ENCODE peak calls at places on chromosomes 13 and 19, in six cellular contexts. P is effector memory CD4-positive, alpha-beta T cell; L is suprapubic skin; H is GM23248; T is body of pancreas; J is naive thymus-derived CD4-positive, alpha-beta T cell. G is an unnamed sample. For H3K36me3, the result is how much of the 10 kb centered on the place peaks cover.

GRCh38 chr19:11423804-11424318 is 4.7 kb upstream of the RGL3 start:
- DNase-seq in P (no peak), L (no peak), H (no peak), T (peak), J (no peak), G (no peak)

GRCh38 chr13:33016414-33017409 is at the start of gene KL:
- DNase-seq in P (no peak), L (peak), H (peak), T (peak), J (no peak), G (peak)

GRCh38 chr19:11480927-11481776 is at the start of gene ELAVL3:
- DNase-seq in P (no peak), L (no peak), H (no peak), T (no peak), J (no peak), G (no peak)

GRCh38 chr19:9674669-9675357 is at the start of gene ZNF562:
- DNase-seq in P (peak), L (peak), H (peak), T (peak), J (peak), G (peak)

GRCh38 chr19:57302727-57303401 is 17.4 kb upstream of the ZNF543 start:
- DNase-seq in P (no peak), L (no peak), H (no peak), T (no peak), J (no peak), G (no peak)

GRCh38 chr13:113655358-113656014 is 2.5 kb downstream of the ATP4B start:
- DNase-seq in P (no peak), L (no peak), H (no peak), T (peak), J (no peak), G (no peak)

GRCh38 chr13:72963762-72964161 is 95.0 kb upstream of the KLF5 start:
- DNase-seq in P (no peak), L (no peak), H (no peak), T (no peak), J (no peak), G (no peak)

GRCh38 chr13:113802090-113802531 is 43.1 kb downstream of the TMEM255B start:
- DNase-seq in P (no peak), L (peak), H (peak), T (no peak), J (no peak), G (peak)

GRCh38 chr19:14081797-14082674 is 3.5 kb downstream of the C19orf67 start:
- DNase-seq in P (no peak), L (no peak), H (peak), T (peak), J (no peak), G (peak)

GRCh38 chr13:41502676-41503075 is 45.3 kb downstream of the RGCC start:
- DNase-seq in P (no peak), L (no peak), H (no peak), T (no peak), J (peak), G (no peak)

GRCh38 chr19:45164577-45165335 is 4.0 kb upstream of the NKPD1 start:
- DNase-seq in P (peak), L (no peak), H (peak), T (peak), J (peak), G (peak)

GRCh38 chr13:28623782-28624706 is 34.9 kb upstream of the POMP start:
- DNase-seq in P (no peak), L (no peak), H (peak), T (no peak), J (no peak), G (no peak)

GRCh38 chr13:74450525-74450845 is 316.3 kb upstream of the KLF12 start:
- DNase-seq in P (no peak), L (no peak), H (no peak), T (no peak), J (no peak), G (no peak)

GRCh38 chr19:1132625-1133383 is 29.0 kb downstream of the GPX4 start:
- DNase-seq in P (peak), L (no peak), H (no peak), T (no peak), J (peak), G (no peak)

GRCh38 chr19:28543244-28543776 is 669.6 kb downstream of the UQCRFS1 start:
- DNase-seq in P (no peak), L (no peak), H (no peak), T (no peak), J (no peak), G (no peak)

GRCh38 chr13:44627441-44627840 is 51.3 kb upstream of the TSC22D1 start:
- DNase-seq in P (no peak), L (no peak), H (peak), T (no peak), J (no peak), G (no peak)

GRCh38 chr19:45156231-45156630 is 4.6 kb downstream of the NKPD1 start:
- DNase-seq in P (no peak), L (no peak), H (no peak), T (no peak), J (no peak), G (no peak)

GRCh38 chr19:52722062-52723005 is 12.5 kb downstream of the ZNF611 start:
- DNase-seq in P (no peak), L (no peak), H (peak), T (no peak), J (no peak), G (no peak)

GRCh38 chr19:57688011-57688763 is 6.4 kb downstream of the ZNF551 start:
- DNase-seq in P (no peak), L (no peak), H (no peak), T (no peak), J (no peak), G (no peak)

GRCh38 chr19:22609630-22610029 is 24.5 kb upstream of the ZNF492 start:
- DNase-seq in P (no peak), L (no peak), H (no peak), T (no peak), J (no peak), G (no peak)

GRCh38 chr13:25733061-25733491 is 318.7 kb downstream of the SHISA2 start:
- DNase-seq in P (no peak), L (no peak), H (no peak), T (no peak), J (no peak), G (no peak)

GRCh38 chr13:50670847-50671542 is 172.5 kb downstream of the DLEU7 start:
- DNase-seq in P (no peak), L (no peak), H (peak), T (no peak), J (no peak), G (no peak)

GRCh38 chr13:100254002-100254401 is 165.1 kb downstream of the PCCA start:
- DNase-seq in P (no peak), L (no peak), H (no peak), T (no peak), J (no peak), G (no peak)

GRCh38 chr13:52432456-52432855 is 18.0 kb downstream of the VPS36 start:
- DNase-seq in P (no peak), L (no peak), H (no peak), T (no peak), J (no peak), G (no peak)

GRCh38 chr19:35856546-35857149 is at the start of gene KIRREL2:
- DNase-seq in P (no peak), L (no peak), H (no peak), T (peak), J (peak), G (no peak)

DNA sequence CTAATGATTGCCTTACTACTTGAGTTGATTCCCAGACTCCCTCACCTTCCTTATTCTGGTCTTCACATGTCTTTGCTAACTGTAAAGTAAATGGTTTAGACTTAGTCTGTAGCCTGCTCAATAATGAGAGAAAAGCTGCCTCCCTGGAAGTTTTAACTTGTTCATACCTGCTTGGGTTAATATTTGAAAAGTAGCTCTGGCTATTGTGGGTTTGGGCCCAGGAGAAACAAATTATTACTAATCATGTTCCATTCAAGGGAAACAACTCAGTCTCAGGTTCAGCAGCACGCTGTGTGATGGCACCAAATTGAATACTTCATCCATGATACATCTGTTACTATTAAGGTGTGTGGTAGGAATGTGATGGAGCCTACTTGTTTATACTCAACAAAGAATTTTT is 75.0 kb downstream of the ZMYM2 start:
- DNase-seq in P (no peak), L (no peak), H (no peak), T (no peak), J (no peak), G (no peak)
- H3K36me3 ChIP-seq in P (half or more), L (half or more), H (half or more), T (under half), J (under half), G (under half)

GRCh38 chr13:90201676-90202425 is 1145.6 kb upstream of the MIR17HG start:
- DNase-seq in P (no peak), L (no peak), H (peak), T (no peak), J (no peak), G (no peak)
- H3K36me3 ChIP-seq in P (under half), L (under half), H (under half), T (under half), J (under half), G (under half)

GRCh38 chr19:55671054-55671378 is 4.0 kb upstream of the EPN1 start:
- DNase-seq in P (no peak), L (no peak), H (no peak), T (no peak), J (no peak), G (no peak)

GRCh38 chr19:55670280-55671053 is 4.6 kb upstream of the EPN1 start:
- DNase-seq in P (no peak), L (peak), H (no peak), T (peak), J (no peak), G (no peak)

GRCh38 chr19:55668603-55669348 is 6.2 kb upstream of the EPN1 start:
- DNase-seq in P (no peak), L (no peak), H (no peak), T (no peak), J (no peak), G (no peak)

GRCh38 chr19:55667958-55668357 is 7.1 kb upstream of the EPN1 start:
- DNase-seq in P (no peak), L (no peak), H (no peak), T (peak), J (no peak), G (no peak)

DNA sequence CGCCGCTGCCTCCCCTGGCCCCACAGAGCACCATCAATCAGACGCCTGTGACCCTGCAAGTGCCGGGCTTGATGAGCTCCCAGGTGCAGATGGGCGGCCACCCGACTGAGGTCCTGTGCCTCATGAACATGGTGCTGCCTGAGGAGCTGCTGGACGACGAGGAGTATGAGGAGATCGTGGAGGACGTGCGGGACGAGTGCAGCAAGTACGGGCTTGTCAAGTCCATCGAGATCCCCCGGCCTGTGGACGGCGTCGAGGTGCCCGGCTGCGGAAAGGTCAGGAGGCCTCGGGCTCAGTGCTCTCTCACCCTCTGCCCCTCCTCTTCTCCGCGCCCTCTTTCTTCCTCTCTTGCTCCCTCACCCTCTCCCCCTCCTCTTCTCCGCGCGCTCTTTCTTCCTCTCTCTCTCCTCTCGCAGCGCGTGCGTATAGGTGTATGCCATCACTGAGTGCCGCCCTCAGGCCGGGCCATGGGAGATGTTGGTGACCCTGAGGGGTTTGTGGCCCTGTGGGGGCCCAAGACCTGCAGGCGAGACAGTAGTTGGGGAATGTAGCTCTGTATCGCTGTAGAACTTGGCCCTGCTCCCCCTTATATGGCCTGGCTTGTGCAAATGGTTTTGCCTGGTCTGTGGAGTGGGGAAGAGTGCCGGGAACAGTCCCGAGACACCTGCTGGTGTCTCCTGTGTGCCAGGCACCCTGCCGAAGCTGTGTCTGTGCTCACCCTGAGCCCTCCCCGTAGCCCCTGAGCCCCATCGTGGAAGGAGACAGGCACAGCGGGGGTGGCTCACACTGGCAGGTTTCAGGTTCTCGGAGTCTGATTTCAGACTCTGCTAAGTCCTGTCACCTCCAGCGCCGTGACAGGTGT is 5.4 kb upstream of the EPN1 start:
- DNase-seq in P (no peak), L (no peak), H (no peak), T (no peak), J (no peak), G (no peak)
- H3K36me3 ChIP-seq in P (half or more), L (half or more), H (under half), T (under half), J (under half), G (under half)

DNA sequence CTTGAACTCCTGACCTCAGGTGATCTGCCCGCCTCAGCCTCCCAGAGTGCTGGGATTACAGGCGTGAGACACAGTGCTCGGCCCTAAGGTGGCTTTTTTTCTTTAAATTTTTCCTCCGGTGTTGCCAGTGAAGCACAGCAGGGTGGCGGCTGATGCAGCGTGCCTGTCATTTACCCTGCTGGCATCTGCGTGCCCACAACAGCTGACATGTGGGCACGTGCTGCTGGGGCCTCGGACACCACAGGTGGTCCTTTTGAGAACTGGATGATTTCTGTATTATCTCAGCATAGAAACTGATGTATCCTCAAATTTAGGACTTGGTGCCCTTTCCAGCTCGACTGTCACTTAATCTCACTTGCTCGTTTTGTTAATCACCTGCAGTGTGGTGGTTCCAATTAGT is 31.2 kb upstream of the TEX29 start:
- DNase-seq in P (no peak), L (no peak), H (no peak), T (no peak), J (no peak), G (no peak)
- H3K36me3 ChIP-seq in P (half or more), L (half or more), H (under half), T (under half), J (under half), G (under half)

GRCh38 chr19:17136617-17137016 is 61.0 kb downstream of the MYO9B start:
- DNase-seq in P (no peak), L (no peak), H (no peak), T (no peak), J (no peak), G (no peak)
- H3K36me3 ChIP-seq in P (under half), L (under half), H (under half), T (under half), J (under half), G (under half)